ENCODE peak calls at places on chromosomes 11 and 22, in six cellular contexts. One of them, this sample, is unnamed.
A peak's percentile ranks its signal among the peaks of the same experiment; 100 is the strongest.

GRCh38 chr11:43942651-43943356 is 367 bp downstream of the C11orf96 start:
- DNase-seq in stomach: no peak
- DNase-seq in keratinocyte: no peak
- DNase-seq in body of pancreas: no peak
- DNase-seq in prostate gland: no peak
- DNase-seq in esophagus muscularis mucosa: no peak
- DNase-seq in this sample: peak; percentile 52

GRCh38 chr11:15889972-15890371 is 466.4 kb downstream of the SOX6 start:
- DNase-seq in stomach: no peak
- DNase-seq in keratinocyte: no peak
- DNase-seq in body of pancreas: no peak
- DNase-seq in prostate gland: no peak
- DNase-seq in esophagus muscularis mucosa: no peak
- DNase-seq in this sample: no peak

GRCh38 chr11:71447791-71448256 is 369 bp downstream of the DHCR7 start:
- DNase-seq in stomach: peak; percentile 41
- DNase-seq in keratinocyte: no peak
- DNase-seq in body of pancreas: no peak
- DNase-seq in prostate gland: no peak
- DNase-seq in esophagus muscularis mucosa: no peak
- DNase-seq in this sample: no peak

GRCh38 chr11:134252539-134253188 is 488 bp downstream of the THYN1 start:
- DNase-seq in stomach: no peak
- DNase-seq in keratinocyte: no peak
- DNase-seq in body of pancreas: peak; percentile 23
- DNase-seq in prostate gland: no peak
- DNase-seq in esophagus muscularis mucosa: no peak
- DNase-seq in this sample: no peak

GRCh38 chr11:34650528-34650927 is 29.6 kb downstream of the EHF start:
- DNase-seq in stomach: no peak
- DNase-seq in keratinocyte: no peak
- DNase-seq in body of pancreas: no peak
- DNase-seq in prostate gland: no peak
- DNase-seq in esophagus muscularis mucosa: no peak
- DNase-seq in this sample: no peak

GRCh38 chr11:96124155-96124554 is 200.2 kb upstream of the MTMR2 start:
- DNase-seq in stomach: no peak
- DNase-seq in keratinocyte: no peak
- DNase-seq in body of pancreas: no peak
- DNase-seq in prostate gland: no peak
- DNase-seq in esophagus muscularis mucosa: no peak
- DNase-seq in this sample: no peak

GRCh38 chr22:37162221-37163095 is 12.7 kb upstream of the IL2RB start:
- DNase-seq in stomach: no peak
- DNase-seq in keratinocyte: no peak
- DNase-seq in body of pancreas: no peak
- DNase-seq in prostate gland: no peak
- DNase-seq in esophagus muscularis mucosa: no peak
- DNase-seq in this sample: no peak

GRCh38 chr11:112958670-112959069 is 2.5 kb upstream of the NCAM1 start:
- DNase-seq in stomach: no peak
- DNase-seq in keratinocyte: no peak
- DNase-seq in body of pancreas: no peak
- DNase-seq in prostate gland: no peak
- DNase-seq in esophagus muscularis mucosa: no peak
- DNase-seq in this sample: no peak

GRCh38 chr11:28919194-28919593 is 811.0 kb downstream of the METTL15 start:
- DNase-seq in stomach: no peak
- DNase-seq in keratinocyte: no peak
- DNase-seq in body of pancreas: no peak
- DNase-seq in prostate gland: no peak
- DNase-seq in esophagus muscularis mucosa: no peak
- DNase-seq in this sample: no peak

GRCh38 chr11:61004841-61005240 is 33.4 kb downstream of the CD6 start:
- DNase-seq in stomach: no peak
- DNase-seq in keratinocyte: no peak
- DNase-seq in body of pancreas: no peak
- DNase-seq in prostate gland: no peak
- DNase-seq in esophagus muscularis mucosa: no peak
- DNase-seq in this sample: no peak

GRCh38 chr22:31683181-31684105 is 21.4 kb upstream of the PISD start:
- DNase-seq in stomach: no peak
- DNase-seq in keratinocyte: peak; percentile 82
- DNase-seq in body of pancreas: no peak
- DNase-seq in prostate gland: peak; percentile 31
- DNase-seq in esophagus muscularis mucosa: no peak
- DNase-seq in this sample: no peak

GRCh38 chr11:108592591-108593213 is 866 bp downstream of the EXPH5 start:
- DNase-seq in stomach: peak; percentile 37
- DNase-seq in keratinocyte: no peak
- DNase-seq in body of pancreas: peak; percentile 42
- DNase-seq in prostate gland: peak; percentile 30
- DNase-seq in esophagus muscularis mucosa: no peak
- DNase-seq in this sample: peak; percentile 58

GRCh38 chr22:43066844-43067385 is 22.3 kb downstream of the TTLL1 start:
- DNase-seq in stomach: no peak
- DNase-seq in keratinocyte: no peak
- DNase-seq in body of pancreas: no peak
- DNase-seq in prostate gland: no peak
- DNase-seq in esophagus muscularis mucosa: no peak
- DNase-seq in this sample: no peak

GRCh38 chr22:21445437-21446127 is 21.6 kb upstream of the TMEM191C start:
- DNase-seq in stomach: peak; percentile 18
- DNase-seq in keratinocyte: no peak
- DNase-seq in body of pancreas: no peak
- DNase-seq in prostate gland: peak; percentile 2
- DNase-seq in esophagus muscularis mucosa: no peak
- DNase-seq in this sample: peak; percentile 36

GRCh38 chr11:9573775-9574555 is 495 bp downstream of the WEE1 start:
- DNase-seq in stomach: peak; percentile 31
- DNase-seq in keratinocyte: no peak
- DNase-seq in body of pancreas: peak; percentile 39
- DNase-seq in prostate gland: no peak
- DNase-seq in esophagus muscularis mucosa: no peak
- DNase-seq in this sample: peak; percentile 58

GRCh38 chr11:63832336-63832735 is 6.6 kb upstream of the MARK2 start:
- DNase-seq in stomach: no peak
- DNase-seq in keratinocyte: no peak
- DNase-seq in body of pancreas: no peak
- DNase-seq in prostate gland: no peak
- DNase-seq in esophagus muscularis mucosa: no peak
- DNase-seq in this sample: no peak

GRCh38 chr11:44399968-44400367 is 90.0 kb upstream of the ALX4 start:
- DNase-seq in stomach: no peak
- DNase-seq in keratinocyte: no peak
- DNase-seq in body of pancreas: no peak
- DNase-seq in prostate gland: no peak
- DNase-seq in esophagus muscularis mucosa: no peak
- DNase-seq in this sample: no peak

GRCh38 chr22:37549704-37550059 is 10.6 kb upstream of the CDC42EP1 start:
- DNase-seq in stomach: peak; percentile 90
- DNase-seq in keratinocyte: no peak
- DNase-seq in body of pancreas: peak; percentile 86
- DNase-seq in prostate gland: peak; percentile 33
- DNase-seq in esophagus muscularis mucosa: no peak
- DNase-seq in this sample: peak; percentile 73

GRCh38 chr11:22785251-22785650 is 44.4 kb downstream of the SVIP start:
- DNase-seq in stomach: no peak
- DNase-seq in keratinocyte: no peak
- DNase-seq in body of pancreas: no peak
- DNase-seq in prostate gland: no peak
- DNase-seq in esophagus muscularis mucosa: no peak
- DNase-seq in this sample: no peak

GRCh38 chr22:45720875-45721378 is 49.3 kb downstream of the ATXN10 start:
- DNase-seq in stomach: no peak
- DNase-seq in keratinocyte: peak; percentile 21
- DNase-seq in body of pancreas: no peak
- DNase-seq in prostate gland: no peak
- DNase-seq in esophagus muscularis mucosa: no peak
- DNase-seq in this sample: no peak

GRCh38 chr11:76552987-76553386 is 108.2 kb downstream of the EMSY start:
- DNase-seq in stomach: no peak
- DNase-seq in keratinocyte: no peak
- DNase-seq in body of pancreas: no peak
- DNase-seq in prostate gland: no peak
- DNase-seq in esophagus muscularis mucosa: no peak
- DNase-seq in this sample: no peak
- TF ChIP-seq CTCF in stomach: no peak
- TF ChIP-seq CTCF in keratinocyte: no peak
- TF ChIP-seq CTCF in body of pancreas: no peak
- TF ChIP-seq CTCF in prostate gland: no peak
- TF ChIP-seq CTCF in esophagus muscularis mucosa: no peak
- TF ChIP-seq CTCF in this sample: no peak

DNA sequence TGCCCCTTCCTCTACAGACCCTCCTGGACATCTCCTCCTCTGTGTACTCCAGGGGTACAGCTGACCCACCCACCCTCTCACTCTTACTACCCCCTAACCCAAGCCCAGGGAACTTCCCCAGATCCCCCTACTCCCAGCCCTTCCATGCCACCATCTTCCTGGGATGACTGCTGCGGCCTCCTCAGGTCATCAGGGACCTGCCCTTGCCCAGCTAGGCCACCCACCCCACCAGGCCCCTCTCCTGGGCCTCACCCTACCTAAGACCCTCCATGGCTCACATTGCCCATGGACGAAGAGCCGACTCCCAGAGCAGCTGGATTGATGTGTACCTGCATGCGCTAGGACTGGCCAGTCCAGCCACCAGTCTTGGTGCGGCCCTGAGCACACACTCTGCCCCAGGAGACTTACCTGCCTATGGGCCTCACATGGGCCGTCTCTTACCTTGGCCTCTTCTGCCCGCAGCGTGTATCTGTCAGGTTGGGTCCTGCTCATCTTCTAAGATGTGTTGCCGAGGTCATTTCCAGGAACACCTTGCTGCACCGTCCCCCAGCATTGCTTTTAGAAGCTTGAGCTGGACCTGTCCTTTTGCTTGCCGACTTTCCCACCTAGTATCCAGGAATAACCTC is 2.0 kb upstream of the CLDN5 start:
- DNase-seq in stomach: no peak
- DNase-seq in keratinocyte: no peak
- DNase-seq in body of pancreas: no peak
- DNase-seq in prostate gland: no peak
- DNase-seq in esophagus muscularis mucosa: no peak
- DNase-seq in this sample: no peak
- H3K9me3 ChIP-seq in stomach: no peaks in the 10 kb centered on the region
- H3K9me3 ChIP-seq in keratinocyte: no peaks in the 10 kb centered on the region
- H3K9me3 ChIP-seq in body of pancreas: no peaks in the 10 kb centered on the region
- H3K9me3 ChIP-seq in prostate gland: no peaks in the 10 kb centered on the region
- H3K9me3 ChIP-seq in esophagus muscularis mucosa: no peaks in the 10 kb centered on the region
- H3K9me3 ChIP-seq in this sample: no peaks in the 10 kb centered on the region

DNA sequence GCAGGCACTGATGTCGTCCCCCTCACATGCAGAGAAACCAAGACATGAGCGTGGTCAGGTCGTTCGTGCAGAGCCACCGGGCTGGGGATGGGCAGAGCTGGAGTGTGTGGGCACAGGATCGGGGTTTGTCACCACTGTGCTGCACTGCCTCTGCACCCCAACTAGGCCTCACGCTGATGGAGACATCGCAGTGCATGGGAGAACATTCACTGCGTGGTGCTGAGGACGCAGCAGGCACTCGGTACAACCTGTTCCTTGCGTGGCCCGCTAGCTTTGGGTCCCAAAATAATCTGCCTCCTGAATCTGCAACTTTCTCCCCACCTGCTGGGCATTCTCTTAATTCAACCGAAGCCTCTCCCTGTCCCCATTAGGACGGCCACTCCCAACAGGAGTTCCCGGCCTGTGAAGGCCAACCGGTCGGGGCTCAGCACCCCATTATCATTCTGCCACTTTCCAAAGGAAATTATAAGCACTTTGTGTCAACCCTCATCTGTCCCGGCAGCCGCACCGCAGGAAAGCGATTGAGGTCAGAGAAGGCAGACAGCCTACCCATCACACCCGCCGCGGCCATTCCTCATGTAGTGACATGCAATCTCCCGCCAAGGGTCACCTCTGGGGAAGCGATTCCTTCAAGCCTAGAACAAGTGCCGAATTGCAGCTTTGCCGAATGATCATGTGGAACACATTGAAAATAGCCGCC is 490.4 kb downstream of the MN1 start:
- DNase-seq in stomach: no peak
- DNase-seq in keratinocyte: no peak
- DNase-seq in body of pancreas: no peak
- DNase-seq in prostate gland: no peak
- DNase-seq in esophagus muscularis mucosa: no peak
- DNase-seq in this sample: no peak
- H3K4me3 ChIP-seq in stomach: no peak overlapping the region
- H3K4me3 ChIP-seq in keratinocyte: no peak overlapping the region
- H3K4me3 ChIP-seq in body of pancreas: no peak overlapping the region
- H3K4me3 ChIP-seq in prostate gland: no peak overlapping the region
- H3K4me3 ChIP-seq in esophagus muscularis mucosa: no peak overlapping the region
- H3K4me3 ChIP-seq in this sample: no peak overlapping the region

DNA sequence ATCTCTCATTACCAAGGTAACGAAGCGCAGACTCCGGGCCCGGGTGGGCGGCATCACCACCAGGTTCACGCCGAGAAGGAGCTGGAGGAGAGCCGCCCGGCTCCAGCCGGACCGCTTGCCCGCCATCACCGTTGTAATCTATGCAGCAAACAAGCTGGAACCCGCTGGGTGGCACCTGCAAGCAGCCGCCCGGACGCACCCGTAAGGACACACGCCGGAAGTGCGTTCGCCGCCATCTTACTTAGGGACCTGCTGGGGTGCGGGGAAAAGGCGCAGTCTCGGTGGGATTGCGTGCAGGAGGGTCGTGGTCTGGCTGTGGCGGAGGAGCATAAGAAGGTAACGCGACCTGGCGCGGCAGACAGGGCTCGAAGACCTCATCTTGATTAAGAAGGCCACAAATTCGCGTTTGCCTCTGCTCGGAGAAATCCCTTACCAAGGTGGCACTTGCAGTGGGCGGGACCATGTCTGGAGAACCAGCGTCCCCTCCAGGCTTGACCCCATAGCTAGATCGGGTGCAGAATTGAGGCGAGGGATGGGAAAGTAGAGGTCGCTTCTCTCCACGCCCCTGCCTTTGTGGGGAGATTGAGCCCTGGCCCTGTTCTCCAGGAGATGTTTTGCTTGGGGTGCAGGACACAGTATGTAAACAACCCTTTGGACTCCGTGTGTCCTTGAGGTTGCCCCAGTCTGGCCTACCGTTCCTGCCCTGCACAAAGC is at the start of gene ACP2:
- DNase-seq in stomach: peak; percentile 93
- DNase-seq in keratinocyte: no peak
- DNase-seq in body of pancreas: peak; percentile 89
- DNase-seq in prostate gland: peak; percentile 90
- DNase-seq in esophagus muscularis mucosa: peak; percentile 98
- DNase-seq in this sample: peak; percentile 94
- TF ChIP-seq CTCF in stomach: peak; percentile 17
- TF ChIP-seq CTCF in keratinocyte: no peak
- TF ChIP-seq CTCF in body of pancreas: peak; percentile 28
- TF ChIP-seq CTCF in prostate gland: no peak
- TF ChIP-seq CTCF in esophagus muscularis mucosa: no peak
- TF ChIP-seq CTCF in this sample: no peak

GRCh38 chr22:25509391-25509791 is 55.1 kb upstream of the GRK3 start:
- DNase-seq in stomach: no peak
- DNase-seq in keratinocyte: no peak
- DNase-seq in body of pancreas: peak; percentile 31
- DNase-seq in prostate gland: no peak
- DNase-seq in esophagus muscularis mucosa: no peak
- DNase-seq in this sample: no peak
- H3K9me3 ChIP-seq in stomach: no peaks in the 10 kb centered on the region
- H3K9me3 ChIP-seq in keratinocyte: no peaks in the 10 kb centered on the region
- H3K9me3 ChIP-seq in body of pancreas: no peaks in the 10 kb centered on the region
- H3K9me3 ChIP-seq in prostate gland: no peaks in the 10 kb centered on the region
- H3K9me3 ChIP-seq in esophagus muscularis mucosa: no peaks in the 10 kb centered on the region
- H3K9me3 ChIP-seq in this sample: no peaks in the 10 kb centered on the region

This sample was measured in lower lobe of right lung.